ENCODE peak calls at places on chromosomes 13 and 19, in seven cellular contexts. R is progenitor cell of endocrine pancreas; B is CD4-positive, alpha-beta T cell; Z is breast epithelium; I is ascending aorta; S is neural progenitor cell; K is fibroblast of mammary gland. A is an unnamed sample.

GRCh38 chr13:66994097-66994496 is 236.0 kb downstream of the PCDH9 start:
- DNase-seq in R (peak), B (no peak), Z (peak), I (peak), S (peak), K (peak), A (no peak)

GRCh38 chr13:42333613-42334328 is 61.8 kb downstream of the AKAP11 start:
- DNase-seq in R (no peak), B (no peak), Z (no peak), I (no peak), S (peak), K (peak), A (no peak)

GRCh38 chr13:98189841-98190505 is 12.9 kb upstream of the RNF113B start:
- DNase-seq in R (no peak), B (no peak), Z (no peak), I (no peak), S (no peak), K (no peak), A (no peak)

GRCh38 chr19:47661161-47661560 is 52.1 kb upstream of the EHD2 start:
- DNase-seq in R (no peak), B (no peak), Z (no peak), I (peak), S (no peak), K (peak), A (no peak)

GRCh38 chr13:26816876-26817275 is 56.3 kb upstream of the GPR12 start:
- DNase-seq in R (no peak), B (no peak), Z (no peak), I (no peak), S (no peak), K (no peak), A (no peak)

GRCh38 chr19:47540748-47541147 is 25.9 kb upstream of the NAPA start:
- DNase-seq in R (no peak), B (no peak), Z (no peak), I (no peak), S (peak), K (peak), A (no peak)

GRCh38 chr19:15642807-15643206 is 2.1 kb downstream of the CYP4F3 start:
- DNase-seq in R (no peak), B (no peak), Z (no peak), I (no peak), S (no peak), K (no peak), A (no peak)

GRCh38 chr19:3183721-3184641 is 1.7 kb upstream of the NCLN start:
- DNase-seq in R (no peak), B (no peak), Z (no peak), I (no peak), S (no peak), K (no peak), A (no peak)

GRCh38 chr13:67094078-67094477 is 136.1 kb downstream of the PCDH9 start:
- DNase-seq in R (no peak), B (no peak), Z (no peak), I (no peak), S (no peak), K (no peak), A (no peak)

GRCh38 chr13:109479991-109480696 is 306.2 kb downstream of the IRS2 start:
- DNase-seq in R (no peak), B (no peak), Z (no peak), I (no peak), S (no peak), K (peak), A (no peak)

GRCh38 chr19:1333789-1334188 is 48.1 kb downstream of the EFNA2 start:
- DNase-seq in R (no peak), B (no peak), Z (no peak), I (no peak), S (no peak), K (no peak), A (no peak)

GRCh38 chr19:2686347-2686746 is 16.1 kb downstream of the GNG7 start:
- DNase-seq in R (no peak), B (no peak), Z (no peak), I (no peak), S (no peak), K (no peak), A (no peak)

GRCh38 chr19:31315621-31316011 is 33.6 kb downstream of the TSHZ3 start:
- DNase-seq in R (no peak), B (no peak), Z (no peak), I (no peak), S (no peak), K (no peak), A (no peak)

GRCh38 chr13:74966814-74967213 is 515.2 kb downstream of the TBC1D4 start:
- DNase-seq in R (no peak), B (no peak), Z (no peak), I (no peak), S (peak), K (peak), A (no peak)

GRCh38 chr19:3902317-3902973 is 22.0 kb downstream of the ATCAY start:
- DNase-seq in R (no peak), B (no peak), Z (no peak), I (no peak), S (no peak), K (no peak), A (no peak)

GRCh38 chr13:99926014-99926731 is 45.4 kb downstream of the ZIC5 start:
- DNase-seq in R (no peak), B (no peak), Z (no peak), I (no peak), S (no peak), K (peak), A (no peak)

GRCh38 chr19:4260605-4261191 is 13.8 kb downstream of the YJU2 start:
- DNase-seq in R (no peak), B (no peak), Z (no peak), I (no peak), S (no peak), K (no peak), A (no peak)

GRCh38 chr13:69857188-69857821 is 250.3 kb upstream of the ATXN8OS start:
- DNase-seq in R (no peak), B (no peak), Z (no peak), I (no peak), S (peak), K (peak), A (no peak)

GRCh38 chr19:18895038-18895827 is 725 bp downstream of the CERS1 start:
- DNase-seq in R (peak), B (no peak), Z (no peak), I (no peak), S (peak), K (peak), A (no peak)

GRCh38 chr13:88411696-88412095 is 740.5 kb downstream of the SLITRK5 start:
- DNase-seq in R (no peak), B (no peak), Z (no peak), I (no peak), S (no peak), K (no peak), A (no peak)

GRCh38 chr13:52737900-52738299 is 1.7 kb downstream of the CNMD start:
- DNase-seq in R (no peak), B (no peak), Z (no peak), I (no peak), S (no peak), K (no peak), A (no peak)

GRCh38 chr19:48685583-48685982 is 10.2 kb upstream of the FUT2 start:
- DNase-seq in R (no peak), B (no peak), Z (no peak), I (no peak), S (no peak), K (no peak), A (no peak)

GRCh38 chr19:22545751-22546150 is 88.4 kb upstream of the ZNF492 start:
- DNase-seq in R (no peak), B (peak), Z (peak), I (no peak), S (peak), K (peak), A (peak)

GRCh38 chr19:1384478-1385110 is 887 bp downstream of the NDUFS7 start:
- DNase-seq in R (no peak), B (no peak), Z (no peak), I (no peak), S (no peak), K (no peak), A (no peak)

GRCh38 chr19:46015961-46016425 is 6.9 kb downstream of the PGLYRP1 start:
- DNase-seq in R (no peak), B (peak), Z (no peak), I (no peak), S (peak), K (no peak), A (no peak)

GRCh38 chr13:99614465-99614885 is 113.2 kb downstream of the TM9SF2 start:
- DNase-seq in R (no peak), B (no peak), Z (no peak), I (no peak), S (no peak), K (no peak), A (no peak)

GRCh38 chr19:12065100-12065538 is 588 bp downstream of the ZNF844 start:
- DNase-seq in R (no peak), B (no peak), Z (peak), I (peak), S (no peak), K (peak), A (no peak)

GRCh38 chr13:50911051-50911690 is 1.6 kb downstream of the RNASEH2B start:
- DNase-seq in R (no peak), B (no peak), Z (no peak), I (no peak), S (peak), K (peak), A (no peak)

GRCh38 chr19:53432088-53432661 is 391 bp downstream of the ZNF761 start:
- DNase-seq in R (peak), B (no peak), Z (no peak), I (peak), S (peak), K (peak), A (no peak)

GRCh38 chr19:554817-555216 is 11.0 kb downstream of the GZMM start:
- DNase-seq in R (no peak), B (no peak), Z (no peak), I (no peak), S (no peak), K (no peak), A (no peak)

GRCh38 chr13:25227690-25228089 is 55.6 kb upstream of the AMER2 start:
- DNase-seq in R (no peak), B (no peak), Z (no peak), I (no peak), S (no peak), K (no peak), A (no peak)

GRCh38 chr13:67045357-67045756 is 184.8 kb downstream of the PCDH9 start:
- DNase-seq in R (no peak), B (no peak), Z (no peak), I (no peak), S (no peak), K (no peak), A (no peak)

GRCh38 chr13:110044521-110045200 is 258.3 kb upstream of the IRS2 start:
- DNase-seq in R (no peak), B (no peak), Z (no peak), I (no peak), S (peak), K (peak), A (no peak)

GRCh38 chr19:40524655-40525054 is 52.0 kb upstream of the SHKBP1 start:
- DNase-seq in R (no peak), B (no peak), Z (no peak), I (no peak), S (no peak), K (no peak), A (no peak)

GRCh38 chr19:40519352-40520322 is 52.8 kb downstream of the SPTBN4 start:
- DNase-seq in R (no peak), B (no peak), Z (no peak), I (no peak), S (peak), K (no peak), A (no peak)

GRCh38 chr19:40523322-40524047 is 53.2 kb upstream of the SHKBP1 start:
- DNase-seq in R (peak), B (peak), Z (no peak), I (peak), S (peak), K (peak), A (no peak)

GRCh38 chr19:40524133-40524549 is 52.5 kb upstream of the SHKBP1 start:
- DNase-seq in R (no peak), B (no peak), Z (no peak), I (no peak), S (no peak), K (no peak), A (no peak)

GRCh38 chr19:40521276-40521675 is 54.5 kb downstream of the SPTBN4 start:
- DNase-seq in R (no peak), B (no peak), Z (no peak), I (no peak), S (no peak), K (peak), A (no peak)
- TF ChIP-seq CTCF in R (peak), B (no peak), Z (no peak), I (no peak), S (peak), K (peak), A (no peak)

GRCh38 chr13:21620858-21621257 is 16.9 kb upstream of the MICU2 start:
- DNase-seq in R (no peak), B (no peak), Z (no peak), I (no peak), S (no peak), K (no peak), A (no peak)

GRCh38 chr13:21619633-21620220 is 15.8 kb upstream of the MICU2 start:
- DNase-seq in R (no peak), B (no peak), Z (no peak), I (no peak), S (no peak), K (no peak), A (no peak)

DNA sequence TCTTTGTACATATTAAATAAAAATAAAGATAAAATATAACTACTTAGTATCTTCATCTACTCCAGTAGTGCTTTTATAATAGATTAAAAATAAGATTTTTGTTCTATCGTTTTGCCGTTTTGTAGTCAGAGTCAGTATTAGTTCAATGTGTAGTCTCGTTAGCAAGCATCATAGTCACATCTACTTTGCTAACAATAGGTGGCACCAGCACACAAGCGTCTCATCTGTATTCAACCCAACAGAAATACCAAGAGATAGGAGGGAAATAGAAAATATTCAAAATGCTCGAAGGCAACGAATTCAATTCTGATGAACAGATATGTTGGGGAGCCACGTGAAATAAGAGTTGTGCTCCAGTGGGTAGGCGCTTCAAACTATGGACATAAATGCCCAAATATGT is 21.4 kb upstream of the MICU2 start:
- DNase-seq in R (no peak), B (no peak), Z (no peak), I (no peak), S (no peak), K (peak), A (no peak)
- TF ChIP-seq CTCF in R (peak), B (peak), Z (no peak), I (no peak), S (peak), K (peak), A (no peak)

GRCh38 chr13:30158774-30159445 is 148.4 kb downstream of the KATNAL1 start:
- DNase-seq in R (no peak), B (no peak), Z (no peak), I (no peak), S (no peak), K (peak), A (no peak)
- TF ChIP-seq CTCF in R (peak), B (peak), Z (no peak), I (no peak), S (no peak), K (peak), A (no peak)

DNA sequence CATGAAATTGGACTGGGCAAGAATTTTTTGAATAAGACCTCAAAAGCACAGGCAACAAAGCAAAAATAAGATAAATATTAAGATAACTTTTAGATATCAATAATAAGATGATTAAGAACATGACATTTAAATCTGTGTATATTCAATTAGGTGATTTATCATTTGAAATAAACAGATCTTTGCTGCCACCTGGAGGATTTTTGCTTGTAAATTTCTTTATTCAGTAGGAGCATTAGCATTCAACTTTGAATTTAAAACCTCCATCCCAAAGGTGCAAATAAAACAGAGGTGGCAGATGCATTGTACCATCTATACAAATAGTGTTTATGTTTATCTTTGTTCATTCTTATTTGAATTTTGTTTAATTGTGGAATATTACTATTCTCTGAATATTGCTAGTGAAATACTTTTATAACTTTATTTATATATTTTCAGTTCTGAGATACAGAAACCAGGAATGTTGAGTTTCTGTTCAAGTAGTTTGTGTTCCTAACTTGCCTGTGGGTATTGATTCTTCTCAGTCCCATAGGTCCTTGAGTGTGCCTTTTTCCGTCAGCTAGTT is 20.9 kb downstream of the COG6 start:
- DNase-seq in R (no peak), B (peak), Z (no peak), I (no peak), S (peak), K (peak), A (no peak)
- TF ChIP-seq CTCF in R (peak), B (peak), Z (no peak), I (no peak), S (peak), K (peak), A (no peak)

DNA sequence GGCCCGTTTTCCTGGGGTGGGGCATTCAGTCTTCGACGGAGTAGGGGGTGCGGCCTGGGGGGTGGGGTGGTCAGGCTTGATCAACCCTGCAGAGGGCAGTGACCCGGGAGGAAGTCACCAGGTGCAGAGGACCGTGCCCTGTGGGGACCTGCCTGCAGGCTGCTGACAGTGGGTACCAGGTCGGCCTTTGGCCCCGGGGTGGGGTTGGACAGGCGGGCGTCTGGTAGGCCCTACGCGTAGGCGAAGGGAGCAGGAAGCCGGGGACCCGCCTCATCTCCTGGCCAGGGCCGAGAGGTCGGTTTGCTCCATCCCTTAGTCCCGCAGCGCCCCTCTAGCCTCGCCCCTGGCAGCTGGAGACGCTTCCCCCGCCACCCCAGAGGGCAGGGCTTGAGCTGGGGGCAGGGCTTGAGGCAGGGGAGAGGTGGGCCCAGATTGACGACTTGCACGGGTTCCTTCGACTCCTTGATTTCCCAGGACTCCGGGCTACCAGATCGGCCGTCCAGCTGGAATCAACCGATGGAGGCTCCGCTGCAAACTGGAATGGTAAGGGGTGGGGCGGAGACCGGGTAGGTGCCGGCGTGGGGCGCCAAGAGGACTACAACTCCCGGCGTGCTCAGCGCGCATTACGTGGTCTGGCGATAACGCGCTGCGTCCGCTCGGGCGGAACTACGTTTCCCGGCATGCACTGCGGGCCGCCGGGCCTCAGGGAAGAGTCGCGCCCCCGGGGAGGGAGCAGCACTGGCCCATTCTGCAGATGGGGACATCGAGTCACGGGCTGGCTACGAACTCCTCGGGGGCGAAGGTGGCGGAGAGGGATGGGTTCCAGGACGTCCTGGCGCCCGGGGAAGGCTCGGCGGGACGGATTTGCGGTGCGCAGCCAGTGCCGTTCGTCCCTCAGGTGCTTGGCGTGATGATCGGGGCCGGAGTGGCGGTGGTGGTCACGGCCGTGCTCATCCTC is at the start of gene PNPLA6:
- DNase-seq in R (peak), B (peak), Z (peak), I (peak), S (peak), K (peak), A (peak)
- TF ChIP-seq CTCF in R (no peak), B (no peak), Z (no peak), I (no peak), S (no peak), K (no peak), A (no peak)

GRCh38 chr13:60617863-60618733 is 221.1 kb downstream of the TDRD3 start:
- DNase-seq in R (no peak), B (no peak), Z (no peak), I (no peak), S (peak), K (peak), A (no peak)
- TF ChIP-seq CTCF in R (peak), B (no peak), Z (no peak), I (no peak), S (peak), K (peak), A (no peak)

A was measured in omental fat pad.